ENCODE peak calls at places on chromosomes 1 and 21, in ten cellular contexts. K is 8988T; B is activated naive CD4-positive, alpha-beta T cell treated with Interleukin-2 at 50 U/mL for 16 hours; G is GM18507; M is adrenal gland; Z is suprapubic skin; O is coronary artery; J is T-cell; T is M059J; H is retina. N is an unnamed sample.
A peak's percentile ranks its signal among the peaks of the same experiment; 100 is the strongest.

GRCh38 chr21:36297938-36298572 is 21.9 kb upstream of the MORC3 start:
- DNase-seq in K (no peak), T (no peak), G (peak; percentile 81), O (no peak), B (peak; percentile 63), J (peak; percentile 83), M (no peak), H (no peak), Z (peak; percentile 71), N (peak; percentile 74)

GRCh38 chr1:220485131-220485530 is 42.8 kb upstream of the MARK1 start:
- DNase-seq in O (no peak), H (no peak), B (no peak), G (no peak), K (no peak), J (no peak), T (no peak), M (no peak), Z (no peak), N (no peak)

GRCh38 chr1:204673909-204674701 is 11.4 kb downstream of the LRRN2 start:
- DNase-seq in O (no peak), H (no peak), G (no peak), J (no peak), M (no peak), K (no peak), B (no peak), Z (no peak), T (no peak), N (no peak)

GRCh38 chr1:41513388-41513745 is 28.9 kb upstream of the EDN2 start:
- DNase-seq in H (no peak), B (no peak), T (no peak), O (no peak), G (no peak), M (no peak), Z (no peak), K (peak; percentile 76), J (no peak), N (no peak)

GRCh38 chr1:205074513-205074912 is 9.7 kb downstream of the TMEM81 start:
- DNase-seq in Z (peak; percentile 39), M (no peak), T (no peak), B (no peak), O (no peak), G (no peak), K (no peak), H (no peak), J (no peak), N (no peak)

GRCh38 chr1:84253891-84254290 is 47.6 kb upstream of the SAMD13 start:
- DNase-seq in T (peak; percentile 98), H (no peak), B (no peak), G (no peak), K (no peak), O (no peak), Z (no peak), J (no peak), M (peak; percentile 49), N (peak; percentile 92)

GRCh38 chr21:32335601-32336575 is 37.2 kb downstream of the MRAP start:
- DNase-seq in K (no peak), H (peak; percentile 62), O (no peak), Z (peak; percentile 46), G (no peak), B (no peak), M (no peak), J (no peak), T (no peak), N (no peak)

GRCh38 chr1:143497374-143497747 is 474.4 kb downstream of the FAM72C start:
- DNase-seq in O (peak; percentile 40), M (peak; percentile 9), G (no peak), T (no peak), H (no peak), K (no peak), Z (no peak), J (no peak), B (peak; percentile 1), N (no peak)

GRCh38 chr1:87084247-87084836 is 169.9 kb downstream of the HS2ST1 start:
- DNase-seq in K (no peak), H (peak; percentile 11), G (peak; percentile 14), Z (no peak), J (no peak), B (no peak), O (no peak), T (peak; percentile 35), M (no peak), N (peak; percentile 50)

GRCh38 chr1:208557695-208558094 is 313.5 kb upstream of the PLXNA2 start:
- DNase-seq in Z (no peak), K (no peak), G (no peak), B (no peak), H (no peak), J (no peak), M (no peak), T (no peak), O (no peak), N (no peak)

GRCh38 chr1:206066479-206067171 is 13.7 kb downstream of the RHEX start:
- DNase-seq in G (no peak), Z (no peak), B (no peak), O (no peak), K (no peak), J (no peak), H (no peak), M (no peak), T (no peak), N (no peak)

N was measured in LoVo.